ENCODE peak calls at places on chromosomes 6 and 20, in ten cellular contexts. P is fibroblast of mammary gland, Z is HepG2, N is lower lobe of right lung, S is right lobe of liver, T is cardiac fibroblast, I is tibial nerve, X is GM23338, G is spleen, M is thoracic aorta. L is an unnamed sample.

GRCh38 chr6:25971187-25971811 is 8.7 kb downstream of the TRIM38 start:
- DNase-seq in P (peak; percentile 93), Z (peak; percentile 29), N (no peak), S (no peak), T (peak; percentile 96), I (no peak), X (no peak), G (no peak), M (peak; percentile 31), L (peak; percentile 96)

GRCh38 chr20:49877254-49877990 is 37.9 kb downstream of the SPATA2 start:
- DNase-seq in P (no peak), Z (no peak), N (no peak), S (no peak), T (no peak), I (no peak), X (no peak), G (no peak), M (no peak), L (peak; percentile 58)

GRCh38 chr20:58436868-58437645 is 48.0 kb downstream of the VAPB start:
- DNase-seq in P (no peak), Z (peak; percentile 79), N (no peak), S (peak; percentile 78), T (no peak), I (no peak), X (no peak), G (no peak), M (no peak), L (no peak)

GRCh38 chr20:16035576-16035975 is 537.7 kb downstream of the KIF16B start:
- DNase-seq in P (no peak), Z (no peak), N (no peak), S (no peak), T (no peak), I (no peak), X (no peak), G (no peak), M (no peak), L (no peak)

GRCh38 chr6:153062516-153062915 is 60.0 kb upstream of the MTRF1L start:
- DNase-seq in P (no peak), Z (no peak), N (no peak), S (no peak), T (no peak), I (no peak), X (no peak), G (no peak), M (no peak), L (no peak)

GRCh38 chr6:134065706-134066105 is 13.3 kb upstream of the SLC2A12 start:
- DNase-seq in P (peak; percentile 52), Z (peak; percentile 30), N (no peak), S (no peak), T (peak; percentile 27), I (no peak), X (peak; percentile 82), G (no peak), M (no peak), L (peak; percentile 13)

GRCh38 chr6:52815167-52816092 is 11.8 kb upstream of the GSTA1 start:
- DNase-seq in P (peak; percentile 58), Z (peak; percentile 91), N (no peak), S (peak; percentile 78), T (peak; percentile 57), I (no peak), X (peak; percentile 75), G (no peak), M (no peak), L (peak; percentile 46)

GRCh38 chr6:4620284-4621228 is 155.6 kb upstream of the CDYL start:
- DNase-seq in P (no peak), Z (no peak), N (no peak), S (no peak), T (no peak), I (no peak), X (no peak), G (no peak), M (no peak), L (no peak)

GRCh38 chr6:3819161-3820110 is 29.7 kb upstream of the FAM50B start:
- DNase-seq in P (peak; percentile 35), Z (no peak), N (no peak), S (no peak), T (no peak), I (no peak), X (no peak), G (no peak), M (no peak), L (peak; percentile 50)

GRCh38 chr6:31851485-31851832 is 11.2 kb downstream of the NEU1 start:
- DNase-seq in P (no peak), Z (no peak), N (no peak), S (no peak), T (no peak), I (no peak), X (no peak), G (no peak), M (no peak), L (no peak)

GRCh38 chr6:18725449-18725848 is 338.3 kb downstream of the RNF144B start:
- DNase-seq in P (no peak), Z (no peak), N (no peak), S (no peak), T (no peak), I (no peak), X (no peak), G (no peak), M (no peak), L (no peak)

GRCh38 chr6:43283514-43283901 is 14.6 kb upstream of the SLC22A7 start:
- DNase-seq in P (no peak), Z (no peak), N (no peak), S (no peak), T (no peak), I (no peak), X (no peak), G (no peak), M (no peak), L (no peak)

DNA sequence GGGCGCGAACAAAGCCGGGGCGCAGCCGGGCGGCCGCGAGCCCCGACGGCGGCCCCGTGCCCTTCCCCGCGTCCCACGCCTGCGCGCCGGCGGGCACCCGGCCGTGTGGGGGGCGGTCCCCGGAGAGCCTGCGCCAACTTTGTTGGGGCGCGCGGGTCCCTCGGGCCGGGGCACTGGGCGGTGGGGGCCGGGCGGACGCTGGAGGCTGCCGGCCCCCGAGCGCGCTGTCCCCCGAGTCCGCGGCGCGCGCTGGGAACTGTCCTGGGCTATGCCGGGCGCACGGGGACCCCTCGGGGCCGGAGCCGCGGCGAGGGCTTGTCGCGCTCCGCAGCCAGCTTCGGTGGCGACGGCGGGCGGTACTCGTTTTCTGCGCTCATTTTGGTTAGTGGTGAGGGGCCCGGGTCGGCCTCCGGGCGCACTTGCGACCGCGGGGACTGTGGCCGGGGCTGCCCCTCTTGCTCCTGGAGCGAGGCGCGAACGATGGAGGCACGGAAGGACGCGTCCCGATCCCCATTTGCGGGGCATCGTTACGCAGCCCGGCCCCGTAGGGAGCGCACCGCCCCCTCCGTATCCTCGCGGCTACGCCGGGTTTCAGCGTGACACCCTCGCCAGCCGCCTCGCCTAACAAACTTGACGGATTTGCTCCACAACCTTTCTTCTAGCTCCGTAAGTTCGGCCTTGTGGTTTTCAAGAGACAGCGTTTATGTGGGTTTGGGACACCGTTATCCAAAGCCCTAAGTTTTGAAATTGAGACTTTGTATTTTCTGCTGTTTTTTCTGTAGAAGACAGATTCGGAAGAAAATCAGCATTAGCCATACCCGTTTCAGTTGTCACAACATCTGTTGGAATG is 632 bp downstream of the SS18L1 start:
- DNase-seq in P (peak; percentile 58), Z (peak; percentile 42), N (peak; percentile 76), S (peak; percentile 72), T (peak; percentile 73), I (no peak), X (peak; percentile 74), G (peak; percentile 91), M (no peak), L (peak; percentile 69)
- TF ChIP-seq CTCF in P (no peak), Z (peak; percentile 43), N (no peak), S (no peak), T (no peak), I (no peak), X (no peak), G (no peak), M (no peak), L (no peak)

DNA sequence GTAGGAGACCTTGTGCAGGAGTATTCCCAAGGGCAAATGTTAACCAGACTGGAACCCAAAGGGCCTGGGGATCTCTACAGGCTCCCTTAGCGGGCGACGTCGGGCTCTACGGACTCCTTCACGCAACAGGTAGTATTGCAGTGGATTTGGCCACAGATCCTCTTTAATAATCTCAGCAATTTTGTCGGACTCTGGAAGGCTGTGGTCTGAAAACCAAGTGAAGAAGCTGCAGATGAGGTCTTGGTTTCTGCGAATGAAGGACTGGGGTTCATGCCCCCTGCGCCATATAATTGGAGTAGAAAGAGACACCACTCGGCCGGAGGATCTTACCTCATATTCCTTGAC is 1.3 kb downstream of the TSPYL1 start:
- DNase-seq in P (no peak), Z (no peak), N (no peak), S (no peak), T (no peak), I (no peak), X (no peak), G (peak; percentile 77), M (no peak), L (no peak)
- H3K4me3 ChIP-seq in P (peak overlapping the region; percentile 94), Z (peak overlapping the region; percentile 82), N (peak overlapping the region; percentile 75), S (peak overlapping the region; percentile 93), T (peak overlapping the region; percentile 93), I (peak overlapping the region; percentile 97), X (peak overlapping the region; percentile 84), G (peak overlapping the region; percentile 61), M (peak overlapping the region; percentile 92), L (peak overlapping the region; percentile 87)

GRCh38 chr6:92826633-92827032 is 592.7 kb downstream of the EPHA7 start:
- DNase-seq in P (no peak), Z (peak; percentile 47), N (no peak), S (no peak), T (no peak), I (no peak), X (no peak), G (no peak), M (no peak), L (no peak)
- TF ChIP-seq CTCF in P (no peak), Z (no peak), N (no peak), S (no peak), T (no peak), I (no peak), X (no peak), G (no peak), M (no peak), L (no peak)

GRCh38 chr6:143451531-143451930 is 926 bp downstream of the PEX3 start:
- DNase-seq in P (peak; percentile 30), Z (no peak), N (no peak), S (no peak), T (no peak), I (no peak), X (no peak), G (no peak), M (no peak), L (peak; percentile 35)

GRCh38 chr6:143443096-143443495 is 7.4 kb downstream of the ADAT2 start:
- DNase-seq in P (no peak), Z (no peak), N (no peak), S (peak; percentile 54), T (no peak), I (no peak), X (no peak), G (no peak), M (no peak), L (no peak)

GRCh38 chr6:143449731-143450452 is 603 bp downstream of the ADAT2 start:
- DNase-seq in P (peak; percentile 60), Z (peak; percentile 54), N (no peak), S (no peak), T (peak; percentile 53), I (no peak), X (peak; percentile 24), G (no peak), M (no peak), L (peak; percentile 16)

GRCh38 chr6:143450453-143451362 is at the start of the genes ADAT2 and PEX3:
- DNase-seq in P (peak; percentile 91), Z (peak; percentile 93), N (peak; percentile 96), S (peak; percentile 95), T (peak; percentile 96), I (peak; percentile 69), X (peak; percentile 97), G (peak; percentile 99), M (peak; percentile 68), L (peak; percentile 95)

GRCh38 chr6:143449082-143449481 is 1.4 kb downstream of the ADAT2 start:
- DNase-seq in P (no peak), Z (no peak), N (no peak), S (no peak), T (no peak), I (no peak), X (no peak), G (no peak), M (no peak), L (no peak)
- H3K4me3 ChIP-seq in P (no peak overlapping the region), Z (peak overlapping the region; percentile 73), N (no peak overlapping the region), S (no peak overlapping the region), T (no peak overlapping the region), I (no peak overlapping the region), X (peak overlapping the region; percentile 91), G (peak overlapping the region; percentile 68), M (peak overlapping the region; percentile 99), L (peak overlapping the region; percentile 98)